ENCODE peak calls at places on chromosome 21, in four cellular contexts. O is GM23338, P is lower lobe of right lung, G is OCI-LY7. Q is an unnamed sample.

GRCh38 chr21:30718239-30718909 is at the start of gene KRTAP21-3:
- DNase-seq in O (no peak), P (no peak), G (no peak), Q (no peak)

GRCh38 chr21:32046191-32046590 is 173.4 kb downstream of the HUNK start:
- DNase-seq in O (no peak), G (no peak), P (no peak), Q (no peak)

GRCh38 chr21:24197132-24197643 is 1410.1 kb downstream of the MRPL39 start:
- DNase-seq in O (no peak), P (no peak), G (no peak), Q (no peak)

GRCh38 chr21:33228455-33228854 is 1.3 kb upstream of the IFNAR2 start:
- DNase-seq in G (no peak), P (no peak), O (no peak), Q (no peak)

GRCh38 chr21:46142581-46143473 is 12.6 kb downstream of the FTCD start:
- DNase-seq in O (no peak), P (no peak), G (no peak), Q (no peak)

GRCh38 chr21:35575280-35575915 is 484.9 kb downstream of the SETD4 start:
- DNase-seq in P (no peak), O (no peak), G (no peak), Q (no peak)

GRCh38 chr21:29610960-29611359 is 312.2 kb downstream of the BACH1 start:
- DNase-seq in O (no peak), G (no peak), P (no peak), Q (no peak)

GRCh38 chr21:29307718-29308455 is 9.2 kb downstream of the BACH1 start:
- DNase-seq in P (no peak), O (no peak), G (no peak), Q (no peak)

GRCh38 chr21:35920428-35920827 is 139.9 kb downstream of the SETD4 start:
- DNase-seq in P (no peak), O (no peak), G (no peak), Q (no peak)

GRCh38 chr21:26850116-26850643 is 5.0 kb upstream of the ADAMTS1 start:
- DNase-seq in O (peak; percentile 76), P (no peak), G (peak; percentile 31), Q (no peak)

GRCh38 chr21:29303301-29303700 is 4.6 kb downstream of the BACH1 start:
- DNase-seq in G (no peak), P (no peak), O (no peak), Q (no peak)

GRCh38 chr21:34351786-34352241 is 12.0 kb upstream of the KCNE2 start:
- DNase-seq in G (peak; percentile 76), P (no peak), O (peak; percentile 57), Q (peak; percentile 69)

GRCh38 chr21:34852438-34852837 is 183.6 kb downstream of the CLIC6 start:
- DNase-seq in G (no peak), P (no peak), O (no peak), Q (no peak)

GRCh38 chr21:31310750-31311149 is 33.3 kb downstream of the TIAM1 start:
- DNase-seq in G (no peak), P (no peak), O (peak; percentile 71), Q (no peak)

GRCh38 chr21:31220567-31220966 is 123.5 kb downstream of the TIAM1 start:
- DNase-seq in O (no peak), P (no peak), G (no peak), Q (no peak)

GRCh38 chr21:19523066-19523465 is 1119.5 kb upstream of the TMPRSS15 start:
- DNase-seq in G (no peak), O (no peak), P (no peak), Q (no peak)

GRCh38 chr21:31340942-31341487 is 3.0 kb downstream of the TIAM1 start:
- DNase-seq in P (no peak), G (no peak), O (no peak), Q (no peak)

GRCh38 chr21:21714396-21714795 is 716.2 kb downstream of the NCAM2 start:
- DNase-seq in G (no peak), O (no peak), P (no peak), Q (no peak)

GRCh38 chr21:21101911-21102310 is 103.7 kb downstream of the NCAM2 start:
- DNase-seq in O (peak; percentile 76), P (no peak), G (no peak), Q (no peak)

GRCh38 chr21:30984897-30985296 is 53.4 kb downstream of the KRTAP19-8 start:
- DNase-seq in G (no peak), O (no peak), P (no peak), Q (no peak)

GRCh38 chr21:8989261-8989882 is 1532.0 kb upstream of the TPTE start:
- DNase-seq in O (peak; percentile 86), P (no peak), G (no peak), Q (no peak)

GRCh38 chr21:19648376-19648775 is 1244.8 kb upstream of the TMPRSS15 start:
- DNase-seq in O (no peak), G (no peak), P (no peak), Q (no peak)

GRCh38 chr21:25931791-25932190 is 197.0 kb downstream of the GABPA start:
- DNase-seq in G (no peak), P (no peak), O (no peak), Q (no peak)

GRCh38 chr21:25626752-25627151 is 12.3 kb upstream of the JAM2 start:
- DNase-seq in G (no peak), O (no peak), P (no peak), Q (no peak)

GRCh38 chr21:41112740-41113692 is 54.9 kb upstream of the BACE2 start:
- DNase-seq in O (peak; percentile 11), P (no peak), G (peak; percentile 3), Q (no peak)

GRCh38 chr21:17044696-17045095 is 468.1 kb upstream of the CXADR start:
- DNase-seq in G (no peak), P (no peak), O (no peak), Q (no peak)

GRCh38 chr21:17050156-17050555 is 462.7 kb upstream of the CXADR start:
- DNase-seq in P (no peak), O (peak; percentile 37), G (no peak), Q (no peak)

GRCh38 chr21:17050646-17051045 is 462.2 kb upstream of the CXADR start:
- DNase-seq in P (no peak), G (no peak), O (no peak), Q (no peak)

GRCh38 chr21:17048974-17049373 is 463.9 kb upstream of the CXADR start:
- DNase-seq in G (no peak), P (no peak), O (no peak), Q (no peak)

DNA sequence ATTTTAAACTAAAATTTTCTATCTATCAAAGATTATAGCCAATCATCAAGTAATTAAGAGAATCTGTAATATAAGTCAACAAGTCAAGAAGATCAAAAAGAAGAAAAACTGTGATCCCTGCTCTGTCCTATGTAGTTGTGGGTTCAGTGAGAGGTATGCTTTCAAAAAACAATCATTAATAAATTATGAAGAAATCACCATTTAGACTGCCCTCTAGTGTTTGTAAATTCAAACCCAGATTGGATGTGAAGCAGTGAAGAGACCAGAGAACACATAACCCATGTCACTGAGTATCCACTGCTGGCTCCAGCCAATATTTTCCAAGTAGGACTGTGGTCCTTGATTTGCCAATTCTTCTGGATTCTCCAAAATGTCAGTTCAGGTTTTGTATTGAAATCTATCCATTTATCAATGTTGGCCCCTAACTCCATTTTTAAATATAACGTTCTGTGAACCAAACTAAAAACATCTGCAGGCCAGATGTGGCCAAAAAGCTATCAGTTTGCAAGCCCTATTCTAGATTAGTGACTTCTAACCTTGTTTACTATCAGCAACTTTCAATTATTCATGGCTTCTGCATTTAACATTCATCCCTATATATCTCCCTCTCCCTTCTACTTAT is 467.5 kb upstream of the CXADR start:
- DNase-seq in O (peak; percentile 38), P (no peak), G (peak; percentile 3), Q (no peak)
- TF ChIP-seq CTCF in O (peak; percentile 68), P (peak; percentile 50), G (peak; percentile 84), Q (no peak)

GRCh38 chr21:45136500-45136899 is 62.1 kb downstream of the ADARB1 start:
- DNase-seq in O (no peak), G (no peak), P (no peak), Q (no peak)

GRCh38 chr21:45135868-45136267 is 61.5 kb downstream of the ADARB1 start:
- DNase-seq in G (no peak), O (no peak), P (no peak), Q (no peak)

GRCh38 chr21:45138199-45139002 is 64.0 kb downstream of the ADARB1 start:
- DNase-seq in G (peak; percentile 80), O (peak; percentile 92), P (peak; percentile 83), Q (peak; percentile 67)

GRCh38 chr21:45137612-45137937 is 63.2 kb downstream of the ADARB1 start:
- DNase-seq in P (no peak), O (no peak), G (no peak), Q (no peak)

GRCh38 chr21:45136927-45137611 is 62.7 kb downstream of the ADARB1 start:
- DNase-seq in P (peak; percentile 83), O (peak; percentile 96), G (peak; percentile 79), Q (peak; percentile 80)
- TF ChIP-seq CTCF in P (peak; percentile 79), O (peak; percentile 81), G (peak; percentile 94), Q (peak; percentile 90)

GRCh38 chr21:42164064-42164789 is 54.7 kb upstream of the ABCG1 start:
- DNase-seq in G (peak; percentile 87), P (peak; percentile 78), O (peak; percentile 58), Q (peak; percentile 78)
- TF ChIP-seq CTCF in G (peak; percentile 99), P (peak; percentile 68), O (peak; percentile 46), Q (peak; percentile 87)

GRCh38 chr21:42818328-42818749 is 61.0 kb downstream of the WDR4 start:
- DNase-seq in G (peak; percentile 41), O (peak; percentile 78), P (peak; percentile 78), Q (no peak)
- TF ChIP-seq CTCF in G (peak; percentile 89), O (peak; percentile 99), P (peak; percentile 90), Q (peak; percentile 48)

GRCh38 chr21:37762606-37763005 is 153.7 kb downstream of the KCNJ6 start:
- DNase-seq in G (no peak), O (no peak), P (no peak), Q (no peak)

GRCh38 chr21:37763298-37763697 is 153.0 kb downstream of the KCNJ6 start:
- DNase-seq in P (no peak), O (no peak), G (no peak), Q (no peak)

GRCh38 chr21:37758997-37759396 is 157.3 kb downstream of the KCNJ6 start:
- DNase-seq in P (no peak), G (peak; percentile 19), O (peak; percentile 86), Q (peak; percentile 29)

GRCh38 chr21:37757631-37758376 is 158.5 kb downstream of the KCNJ6 start:
- DNase-seq in P (no peak), G (no peak), O (no peak), Q (no peak)

GRCh38 chr21:37759777-37760176 is 156.5 kb downstream of the KCNJ6 start:
- DNase-seq in O (no peak), P (no peak), G (no peak), Q (no peak)
- TF ChIP-seq CTCF in O (no peak), P (no peak), G (no peak), Q (no peak)

GRCh38 chr21:39669976-39670671 is 57.4 kb downstream of the B3GALT5 start:
- DNase-seq in P (no peak), G (no peak), O (no peak), Q (no peak)
- TF ChIP-seq CTCF in P (no peak), G (no peak), O (no peak), Q (no peak)

GRCh38 chr21:43323244-43324005 is 103.5 kb downstream of the SIK1 start:
- DNase-seq in O (no peak), P (peak; percentile 90), G (no peak), Q (no peak)
- TF ChIP-seq CTCF in O (no peak), P (no peak), G (no peak), Q (no peak)